ENCODE peak calls at places on chromosomes 7 and 10, in five cellular contexts. H is RWPE1, R is C1 segment of cervical spinal cord, S is EH, C is lower lobe of right lung. U is an unnamed sample.

GRCh38 chr10:62818426-62819011 is 2.4 kb upstream of the EGR2 start:
- DNase-seq in H (no peak), R (peak; percentile 58), S (no peak), C (peak; percentile 67), U (no peak)

GRCh38 chr10:30034433-30035137 is 24.8 kb downstream of the JCAD start:
- DNase-seq in H (no peak), R (no peak), S (no peak), C (no peak), U (no peak)

GRCh38 chr10:128576916-128577670 is 450.9 kb upstream of the MKI67 start:
- DNase-seq in H (no peak), R (no peak), S (no peak), C (no peak), U (no peak)

GRCh38 chr10:123031124-123031523 is 22.3 kb downstream of the ACADSB start:
- DNase-seq in H (no peak), R (no peak), S (no peak), C (no peak), U (no peak)

GRCh38 chr10:91796332-91797076 is 1.7 kb upstream of the TNKS2 start:
- DNase-seq in H (peak; percentile 44), R (peak; percentile 25), S (no peak), C (peak; percentile 55), U (peak; percentile 22)

GRCh38 chr10:111118758-111119157 is 41.9 kb downstream of the ADRA2A start:
- DNase-seq in H (no peak), R (no peak), S (no peak), C (no peak), U (no peak)

GRCh38 chr7:122847871-122848473 is 38.3 kb downstream of the CADPS2 start:
- DNase-seq in H (no peak), R (no peak), S (no peak), C (no peak), U (no peak)

GRCh38 chr10:117647306-117647705 is 104.8 kb downstream of the EMX2 start:
- DNase-seq in H (no peak), R (no peak), S (no peak), C (no peak), U (no peak)

GRCh38 chr10:2081501-2081900 is 344.2 kb upstream of the ADARB2 start:
- DNase-seq in H (no peak), R (no peak), S (no peak), C (no peak), U (no peak)

GRCh38 chr10:86971146-86971991 is 3.1 kb downstream of the ADIRF start:
- DNase-seq in H (peak; percentile 94), R (peak; percentile 65), S (peak; percentile 90), C (peak; percentile 91), U (no peak)

GRCh38 chr10:90862908-90863514 is 5.2 kb upstream of the HTR7 start:
- DNase-seq in H (peak; percentile 58), R (no peak), S (peak; percentile 51), C (no peak), U (no peak)

GRCh38 chr7:32178731-32179366 is 108.6 kb upstream of the PDE1C start:
- DNase-seq in H (no peak), R (no peak), S (no peak), C (no peak), U (no peak)

GRCh38 chr7:35249537-35249907 is 4.4 kb downstream of the TBX20 start:
- DNase-seq in H (no peak), R (no peak), S (no peak), C (no peak), U (no peak)

GRCh38 chr7:139252451-139252850 is 21.4 kb downstream of the UBN2 start:
- DNase-seq in H (no peak), R (no peak), S (peak; percentile 50), C (no peak), U (no peak)

GRCh38 chr7:1027285-1028043 is 16.9 kb upstream of the GPR146 start:
- DNase-seq in H (peak; percentile 36), R (peak; percentile 57), S (peak; percentile 46), C (no peak), U (no peak)

GRCh38 chr10:61438141-61438984 is 14.8 kb downstream of the TMEM26 start:
- DNase-seq in H (no peak), R (no peak), S (peak; percentile 82), C (no peak), U (no peak)

GRCh38 chr7:23909426-23909825 is 199.4 kb downstream of the STK31 start:
- DNase-seq in H (no peak), R (no peak), S (no peak), C (no peak), U (no peak)

GRCh38 chr7:35467456-35467978 is 213.6 kb upstream of the TBX20 start:
- DNase-seq in H (no peak), R (no peak), S (peak; percentile 0), C (no peak), U (no peak)

GRCh38 chr7:35003679-35004278 is 33.5 kb downstream of the DPY19L1 start:
- DNase-seq in H (peak; percentile 74), R (no peak), S (peak; percentile 85), C (peak; percentile 80), U (peak; percentile 13)

GRCh38 chr7:131620673-131621609 is 64.5 kb upstream of the PODXL start:
- DNase-seq in H (no peak), R (no peak), S (peak; percentile 45), C (no peak), U (no peak)

GRCh38 chr7:124031406-124031805 is 1.5 kb downstream of the TMEM229A start:
- DNase-seq in H (no peak), R (no peak), S (no peak), C (no peak), U (peak; percentile 22)

GRCh38 chr7:138608292-138608691 is 92.9 kb downstream of the SVOPL start:
- DNase-seq in H (no peak), R (no peak), S (peak; percentile 36), C (no peak), U (no peak)

GRCh38 chr10:79179404-79180309 is 110.9 kb downstream of the ZMIZ1 start:
- DNase-seq in H (no peak), R (peak; percentile 52), S (peak; percentile 42), C (no peak), U (peak; percentile 34)

GRCh38 chr10:98664329-98665042 is 217.8 kb upstream of the HPS1 start:
- DNase-seq in H (peak; percentile 36), R (no peak), S (peak; percentile 29), C (no peak), U (no peak)

GRCh38 chr10:69731184-69731583 is 70.5 kb upstream of the COL13A1 start:
- DNase-seq in H (no peak), R (no peak), S (peak; percentile 86), C (no peak), U (no peak)

GRCh38 chr7:74174606-74175082 is 488 bp downstream of the EIF4H start:
- DNase-seq in H (peak; percentile 50), R (peak; percentile 66), S (peak; percentile 64), C (no peak), U (peak; percentile 32)

GRCh38 chr7:71148098-71148497 is 16.2 kb downstream of the GALNT17 start:
- DNase-seq in H (no peak), R (no peak), S (no peak), C (no peak), U (no peak)

GRCh38 chr10:27104919-27105318 is 4.6 kb upstream of the ANKRD26 start:
- DNase-seq in H (no peak), R (no peak), S (no peak), C (no peak), U (no peak)

GRCh38 chr7:41257660-41258059 is 445.2 kb downstream of the INHBA start:
- DNase-seq in H (no peak), R (no peak), S (no peak), C (no peak), U (no peak)

GRCh38 chr7:69756235-69756634 is 158.0 kb downstream of the AUTS2 start:
- DNase-seq in H (no peak), R (no peak), S (no peak), C (no peak), U (peak; percentile 26)

GRCh38 chr7:79988642-79989041 is 146.0 kb upstream of the GNAI1 start:
- DNase-seq in H (no peak), R (no peak), S (peak; percentile 88), C (no peak), U (no peak)

GRCh38 chr10:132308588-132309451 is 1.1 kb upstream of the STK32C start:
- DNase-seq in H (no peak), R (no peak), S (no peak), C (peak; percentile 59), U (no peak)

GRCh38 chr10:70678757-70679489 is 6.6 kb downstream of the ADAMTS14 start:
- DNase-seq in H (no peak), R (no peak), S (peak; percentile 51), C (no peak), U (no peak)

GRCh38 chr7:75957021-75957736 is 37.2 kb downstream of the TMEM120A start:
- DNase-seq in H (no peak), R (no peak), S (peak; percentile 27), C (peak; percentile 81), U (no peak)

GRCh38 chr10:104349623-104350142 is 4.0 kb upstream of the CFAP58 start:
- DNase-seq in H (peak; percentile 83), R (peak; percentile 40), S (peak; percentile 63), C (no peak), U (no peak)

GRCh38 chr7:155918720-155919399 is 106.6 kb upstream of the SHH start:
- DNase-seq in H (peak; percentile 85), R (no peak), S (peak; percentile 1), C (no peak), U (no peak)

GRCh38 chr10:78408671-78409472 is 375.2 kb downstream of the RPS24 start:
- DNase-seq in H (no peak), R (peak; percentile 81), S (no peak), C (peak; percentile 89), U (peak; percentile 48)

GRCh38 chr10:131102147-131102546 is 209.4 kb downstream of the TCERG1L start:
- DNase-seq in H (no peak), R (no peak), S (no peak), C (peak; percentile 31), U (no peak)

GRCh38 chr7:15305002-15305600 is 256.7 kb downstream of the AGMO start:
- DNase-seq in H (peak; percentile 17), R (peak; percentile 3), S (peak; percentile 59), C (no peak), U (peak; percentile 38)